ENCODE peak calls at places on chromosomes 1 and 21, in five cellular contexts. N is CD8-positive, alpha-beta T cell; D is endothelial cell; O is GM23338; G is AG10803. F is an unnamed sample.
A peak's percentile ranks its signal among the peaks of the same experiment; 100 is the strongest.

GRCh38 chr1:156151093-156151688 is 2.2 kb upstream of the SEMA4A start:
- DNase-seq in N (no peak), O (no peak), D (no peak), G (peak; percentile 74), F (peak; percentile 67)

GRCh38 chr21:40788635-40789034 is 58.3 kb downstream of the DSCAM start:
- DNase-seq in G (no peak), N (no peak), O (no peak), D (no peak), F (no peak)

GRCh38 chr1:214236477-214236876 is 44.5 kb upstream of the SMYD2 start:
- DNase-seq in G (no peak), N (no peak), O (no peak), D (no peak), F (no peak)

GRCh38 chr1:77406661-77407060 is 124.8 kb downstream of the AK5 start:
- DNase-seq in G (peak; percentile 44), O (no peak), N (no peak), D (no peak), F (peak; percentile 34)

GRCh38 chr21:45016031-45016430 is 58.3 kb upstream of the ADARB1 start:
- DNase-seq in D (no peak), O (no peak), N (no peak), G (peak; percentile 31), F (no peak)

GRCh38 chr1:181354865-181355264 is 128.5 kb upstream of the CACNA1E start:
- DNase-seq in D (no peak), O (no peak), G (no peak), N (no peak), F (no peak)

GRCh38 chr1:173295995-173296394 is 88.9 kb upstream of the TNFSF4 start:
- DNase-seq in O (no peak), N (no peak), D (no peak), G (peak; percentile 49), F (peak; percentile 29)

GRCh38 chr1:66924756-66925557 is at the start of the genes DNAI4 and MIER1:
- DNase-seq in O (peak; percentile 98), N (peak; percentile 96), D (peak; percentile 98), G (peak; percentile 98), F (peak; percentile 99)

GRCh38 chr1:165635329-165635728 is 4.3 kb downstream of the MGST3 start:
- DNase-seq in N (no peak), D (no peak), O (no peak), G (peak; percentile 46), F (no peak)

GRCh38 chr1:48469616-48470500 is 2.1 kb downstream of the SPATA6 start:
- DNase-seq in N (no peak), O (no peak), G (peak; percentile 73), D (no peak), F (peak; percentile 52)

GRCh38 chr21:34900376-34900775 is 148.7 kb downstream of the RUNX1 start:
- DNase-seq in G (peak; percentile 46), N (no peak), D (no peak), O (no peak), F (peak; percentile 66)

DNA sequence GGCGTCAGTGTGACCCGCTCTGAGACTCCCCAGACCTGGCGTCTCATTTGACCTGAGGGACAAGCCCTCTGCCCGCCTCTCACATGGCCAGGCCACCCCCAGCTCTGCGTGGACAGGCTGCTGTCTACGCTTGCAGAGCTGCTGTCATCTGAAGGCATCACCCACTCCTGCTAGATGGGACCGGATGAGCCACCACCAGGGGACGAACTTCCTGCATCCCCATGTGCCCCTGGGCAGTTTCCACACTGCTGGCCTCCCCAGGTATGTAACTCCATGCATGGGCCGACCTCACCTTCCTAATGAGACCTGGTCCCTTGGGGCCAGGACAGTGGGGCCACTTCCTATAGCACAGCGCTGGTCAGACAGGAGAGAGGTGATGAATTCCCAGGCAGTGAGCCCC is 121.5 kb downstream of the PSMG1 start:
- DNase-seq in D (no peak), G (no peak), N (no peak), O (no peak), F (no peak)
- TF ChIP-seq CTCF in D (no peak), G (no peak), N (no peak), O (peak; percentile 21), F (no peak)

GRCh38 chr1:53825306-53825705 is 12.8 kb downstream of the NDC1 start:
- DNase-seq in N (no peak), O (no peak), G (no peak), D (no peak), F (no peak)

GRCh38 chr1:53826367-53826766 is 11.7 kb downstream of the NDC1 start:
- DNase-seq in N (no peak), G (peak; percentile 54), D (no peak), O (peak; percentile 16), F (peak; percentile 57)

GRCh38 chr1:53819387-53819786 is 18.7 kb downstream of the NDC1 start:
- DNase-seq in N (no peak), O (no peak), G (no peak), D (no peak), F (no peak)

GRCh38 chr1:53822931-53823330 is 15.2 kb downstream of the NDC1 start:
- DNase-seq in O (no peak), G (no peak), N (no peak), D (no peak), F (no peak)

GRCh38 chr1:53821380-53821779 is 16.7 kb downstream of the NDC1 start:
- DNase-seq in G (no peak), D (no peak), N (no peak), O (no peak), F (no peak)
- TF ChIP-seq CTCF in G (no peak), D (no peak), N (no peak), O (no peak), F (no peak)

DNA sequence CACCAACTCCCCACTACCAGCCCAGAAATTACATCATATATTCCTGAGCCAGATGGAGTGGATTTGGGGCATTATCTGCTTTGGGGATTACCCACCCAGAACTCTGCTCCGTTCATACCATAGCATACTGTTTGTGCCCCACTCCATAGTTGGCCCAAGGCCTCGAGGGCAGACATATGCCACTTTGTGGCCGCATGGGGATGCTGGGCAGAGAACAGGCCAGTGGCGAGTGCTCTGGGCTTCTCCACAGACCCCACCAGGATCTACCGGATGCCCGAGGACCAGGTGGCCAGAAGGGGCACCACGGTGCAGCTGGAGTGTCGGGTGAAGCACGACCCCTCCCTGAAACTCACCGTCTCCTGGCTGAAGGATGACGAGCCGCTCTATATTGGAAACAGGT is 68.0 kb upstream of the CNTN2 start:
- DNase-seq in G (no peak), D (no peak), N (no peak), O (no peak), F (no peak)
- TF ChIP-seq CTCF in G (no peak), D (no peak), N (no peak), O (no peak), F (no peak)

DNA sequence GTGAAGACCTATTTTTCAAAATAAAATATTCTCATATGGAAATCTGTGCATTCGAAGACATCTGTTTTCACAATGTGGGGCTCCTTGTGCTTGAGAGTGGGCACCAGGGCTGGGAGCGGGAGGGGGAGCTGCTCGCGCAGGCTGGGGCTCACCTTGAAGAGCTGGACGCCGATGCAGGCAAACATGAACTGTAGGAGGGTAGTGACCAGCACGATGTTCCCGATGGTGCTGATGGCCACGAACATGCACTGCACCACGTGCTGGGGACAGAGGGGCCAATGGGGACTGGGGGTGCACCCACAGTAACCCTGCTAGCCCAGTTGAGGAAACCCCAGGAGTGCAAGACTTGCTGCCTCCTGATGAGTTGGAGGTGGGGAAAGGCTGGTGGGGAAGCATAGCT is 42.2 kb upstream of the KIF21B start:
- DNase-seq in D (no peak), G (no peak), N (no peak), O (no peak), F (no peak)
- TF ChIP-seq CTCF in D (no peak), G (no peak), N (no peak), O (no peak), F (no peak)

DNA sequence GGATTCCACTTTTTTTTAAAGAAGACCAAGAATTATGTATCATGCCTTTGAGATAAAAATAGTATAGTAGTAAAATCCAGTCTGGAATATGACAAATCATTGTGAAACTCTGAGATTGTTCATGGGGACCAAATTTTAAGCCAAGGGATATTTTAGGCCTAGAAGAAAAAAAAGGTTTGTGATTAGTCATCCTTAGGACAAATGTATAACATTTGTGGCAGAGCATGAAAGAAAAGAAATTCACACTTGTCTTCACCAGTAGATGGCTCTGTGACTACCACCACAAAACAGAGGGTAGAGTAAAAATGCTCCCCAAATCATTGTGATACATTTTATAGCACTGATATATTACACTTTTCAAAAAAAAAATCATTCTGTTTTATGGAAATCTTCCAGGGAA is 226.1 kb downstream of the KCTD3 start:
- DNase-seq in D (no peak), O (peak; percentile 32), G (peak; percentile 83), N (no peak), F (peak; percentile 24)
- TF ChIP-seq CTCF in D (peak; percentile 17), O (peak; percentile 62), G (peak; percentile 50), N (no peak), F (peak; percentile 32)